ENCODE peak calls at places on chromosomes 3 and 15, in five cellular contexts. One of them, this sample, is unnamed. For H3K9me3, the result is how much of the 10 kb centered on the place peaks cover.

GRCh38 chr15:55526559-55527036 is 18.6 kb upstream of the DNAAF4 start:
- DNase-seq in stomach: no peak
- DNase-seq in OCI-LY7: peak
- DNase-seq in GM12878: no peak
- DNase-seq in breast epithelium: no peak
- DNase-seq in this sample: no peak

GRCh38 chr3:37990527-37990926 is at the start of gene VILL:
- DNase-seq in stomach: peak
- DNase-seq in OCI-LY7: no peak
- DNase-seq in GM12878: no peak
- DNase-seq in breast epithelium: no peak
- DNase-seq in this sample: no peak

GRCh38 chr3:131326307-131326706 is 55.3 kb upstream of the NUDT16 start:
- DNase-seq in stomach: no peak
- DNase-seq in OCI-LY7: no peak
- DNase-seq in GM12878: no peak
- DNase-seq in breast epithelium: no peak
- DNase-seq in this sample: no peak

GRCh38 chr3:172209333-172210321 is 170.2 kb downstream of the FNDC3B start:
- DNase-seq in stomach: peak
- DNase-seq in OCI-LY7: no peak
- DNase-seq in GM12878: no peak
- DNase-seq in breast epithelium: no peak
- DNase-seq in this sample: no peak

GRCh38 chr15:80152180-80152895 is 461 bp upstream of the FAH start:
- DNase-seq in stomach: peak
- DNase-seq in OCI-LY7: peak
- DNase-seq in GM12878: peak
- DNase-seq in breast epithelium: peak
- DNase-seq in this sample: peak

GRCh38 chr15:56042982-56043980 is 49.9 kb upstream of the NEDD4 start:
- DNase-seq in stomach: no peak
- DNase-seq in OCI-LY7: no peak
- DNase-seq in GM12878: peak
- DNase-seq in breast epithelium: no peak
- DNase-seq in this sample: peak

GRCh38 chr3:14439501-14440167 is 37.2 kb downstream of the SLC6A6 start:
- DNase-seq in stomach: peak
- DNase-seq in OCI-LY7: no peak
- DNase-seq in GM12878: no peak
- DNase-seq in breast epithelium: no peak
- DNase-seq in this sample: no peak

GRCh38 chr3:178768072-178768864 is 232.0 kb downstream of the KCNMB2 start:
- DNase-seq in stomach: no peak
- DNase-seq in OCI-LY7: no peak
- DNase-seq in GM12878: no peak
- DNase-seq in breast epithelium: no peak
- DNase-seq in this sample: no peak

GRCh38 chr15:45640610-45641009 is 5.8 kb downstream of the SQOR start:
- DNase-seq in stomach: no peak
- DNase-seq in OCI-LY7: no peak
- DNase-seq in GM12878: no peak
- DNase-seq in breast epithelium: no peak
- DNase-seq in this sample: no peak

GRCh38 chr15:92451225-92451825 is 57.6 kb downstream of the ST8SIA2 start:
- DNase-seq in stomach: no peak
- DNase-seq in OCI-LY7: no peak
- DNase-seq in GM12878: no peak
- DNase-seq in breast epithelium: no peak
- DNase-seq in this sample: no peak

GRCh38 chr15:77819271-77819806 is 186.6 kb upstream of the LINGO1 start:
- DNase-seq in stomach: no peak
- DNase-seq in OCI-LY7: no peak
- DNase-seq in GM12878: no peak
- DNase-seq in breast epithelium: no peak
- DNase-seq in this sample: no peak

GRCh38 chr3:194852836-194853508 is 167.3 kb downstream of the FAM43A start:
- DNase-seq in stomach: no peak
- DNase-seq in OCI-LY7: no peak
- DNase-seq in GM12878: no peak
- DNase-seq in breast epithelium: no peak
- DNase-seq in this sample: no peak

GRCh38 chr3:39668420-39668819 is 141.0 kb upstream of the MYRIP start:
- DNase-seq in stomach: no peak
- DNase-seq in OCI-LY7: peak
- DNase-seq in GM12878: no peak
- DNase-seq in breast epithelium: no peak
- DNase-seq in this sample: peak

GRCh38 chr15:35362195-35362829 is 183.7 kb downstream of the DPH6 start:
- DNase-seq in stomach: no peak
- DNase-seq in OCI-LY7: no peak
- DNase-seq in GM12878: no peak
- DNase-seq in breast epithelium: no peak
- DNase-seq in this sample: no peak

GRCh38 chr3:182710557-182711157 is 82.6 kb upstream of the ATP11B start:
- DNase-seq in stomach: no peak
- DNase-seq in OCI-LY7: peak
- DNase-seq in GM12878: no peak
- DNase-seq in breast epithelium: no peak
- DNase-seq in this sample: peak

GRCh38 chr15:64856429-64857145 is 14.9 kb downstream of the PLEKHO2 start:
- DNase-seq in stomach: no peak
- DNase-seq in OCI-LY7: no peak
- DNase-seq in GM12878: no peak
- DNase-seq in breast epithelium: no peak
- DNase-seq in this sample: no peak

GRCh38 chr3:25573386-25574171 is 91.1 kb downstream of the TOP2B start:
- DNase-seq in stomach: no peak
- DNase-seq in OCI-LY7: no peak
- DNase-seq in GM12878: no peak
- DNase-seq in breast epithelium: no peak
- DNase-seq in this sample: no peak

GRCh38 chr3:12590096-12590495 is 33.2 kb downstream of the MKRN2 start:
- DNase-seq in stomach: no peak
- DNase-seq in OCI-LY7: no peak
- DNase-seq in GM12878: no peak
- DNase-seq in breast epithelium: no peak
- DNase-seq in this sample: no peak

GRCh38 chr3:52507359-52507758 is 12.2 kb downstream of the STAB1 start:
- DNase-seq in stomach: no peak
- DNase-seq in OCI-LY7: no peak
- DNase-seq in GM12878: no peak
- DNase-seq in breast epithelium: no peak
- DNase-seq in this sample: no peak

GRCh38 chr15:101456079-101456791 is 33.3 kb downstream of the PCSK6 start:
- DNase-seq in stomach: no peak
- DNase-seq in OCI-LY7: no peak
- DNase-seq in GM12878: no peak
- DNase-seq in breast epithelium: peak
- DNase-seq in this sample: no peak

GRCh38 chr3:195072916-195073564 is 197.9 kb downstream of the XXYLT1 start:
- DNase-seq in stomach: peak
- DNase-seq in OCI-LY7: no peak
- DNase-seq in GM12878: no peak
- DNase-seq in breast epithelium: peak
- DNase-seq in this sample: no peak

GRCh38 chr3:133747373-133747772 is 1.2 kb downstream of the TF start:
- DNase-seq in stomach: no peak
- DNase-seq in OCI-LY7: no peak
- DNase-seq in GM12878: no peak
- DNase-seq in breast epithelium: no peak
- DNase-seq in this sample: no peak

GRCh38 chr3:133746722-133747086 is 511 bp downstream of the TF start:
- DNase-seq in stomach: no peak
- DNase-seq in OCI-LY7: no peak
- DNase-seq in GM12878: no peak
- DNase-seq in breast epithelium: no peak
- DNase-seq in this sample: no peak

GRCh38 chr3:133744241-133744640 is 2.0 kb upstream of the TF start:
- DNase-seq in stomach: no peak
- DNase-seq in OCI-LY7: no peak
- DNase-seq in GM12878: no peak
- DNase-seq in breast epithelium: no peak
- DNase-seq in this sample: no peak

GRCh38 chr3:133745108-133745507 is 1.1 kb upstream of the TF start:
- DNase-seq in stomach: no peak
- DNase-seq in OCI-LY7: no peak
- DNase-seq in GM12878: no peak
- DNase-seq in breast epithelium: no peak
- DNase-seq in this sample: no peak

DNA sequence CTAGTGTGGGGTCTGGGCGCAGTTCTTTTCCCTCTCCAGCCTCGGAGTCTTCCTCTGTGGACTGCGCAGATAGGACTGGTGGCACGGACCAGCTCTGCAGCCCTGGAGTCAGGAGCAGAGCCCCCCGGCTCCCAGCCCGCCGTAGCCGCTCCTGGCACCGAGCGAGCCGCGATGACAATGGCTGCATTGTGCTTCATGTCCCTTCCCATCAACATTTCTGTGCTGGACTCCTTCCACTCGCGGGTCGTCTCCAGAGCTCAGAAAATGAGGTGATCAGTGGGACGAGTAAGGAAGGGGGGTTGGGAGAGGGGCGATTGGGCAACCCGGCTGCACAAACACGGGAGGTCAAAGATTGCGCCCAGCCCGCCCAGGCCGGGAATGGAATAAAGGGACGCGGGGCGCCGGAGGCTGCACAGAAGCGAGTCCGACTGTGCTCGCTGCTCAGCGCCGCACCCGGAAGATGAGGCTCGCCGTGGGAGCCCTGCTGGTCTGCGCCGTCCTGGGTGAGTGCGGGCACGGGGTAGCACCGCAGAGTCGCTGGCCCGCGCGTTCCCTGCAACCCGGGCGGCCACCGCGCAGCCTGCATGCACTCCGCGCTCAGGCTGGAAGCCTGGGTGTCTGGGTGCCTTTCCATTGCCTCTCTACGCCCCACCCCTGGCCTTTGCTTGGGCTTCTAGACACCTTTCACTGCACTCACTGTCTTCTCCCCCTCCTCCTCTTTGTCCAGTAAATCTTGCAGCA is at the start of gene TF:
- DNase-seq in stomach: no peak
- DNase-seq in OCI-LY7: no peak
- DNase-seq in GM12878: no peak
- DNase-seq in breast epithelium: no peak
- DNase-seq in this sample: no peak
- H3K4me3 ChIP-seq in stomach: no peak
- H3K4me3 ChIP-seq in OCI-LY7: no peak
- H3K4me3 ChIP-seq in GM12878: no peak
- H3K4me3 ChIP-seq in breast epithelium: peak
- H3K4me3 ChIP-seq in this sample: no peak

GRCh38 chr3:138539352-138539751 is 54.7 kb downstream of the CEP70 start:
- DNase-seq in stomach: no peak
- DNase-seq in OCI-LY7: no peak
- DNase-seq in GM12878: no peak
- DNase-seq in breast epithelium: no peak
- DNase-seq in this sample: no peak
- H3K9me3 ChIP-seq in stomach: under half
- H3K9me3 ChIP-seq in OCI-LY7: under half
- H3K9me3 ChIP-seq in GM12878: under half
- H3K9me3 ChIP-seq in breast epithelium: under half
- H3K9me3 ChIP-seq in this sample: under half

GRCh38 chr3:119703900-119704531 is 1.2 kb downstream of the CFAP91 start:
- DNase-seq in stomach: no peak
- DNase-seq in OCI-LY7: no peak
- DNase-seq in GM12878: no peak
- DNase-seq in breast epithelium: no peak
- DNase-seq in this sample: no peak

GRCh38 chr3:119697394-119697793 is 5.4 kb upstream of the CFAP91 start:
- DNase-seq in stomach: no peak
- DNase-seq in OCI-LY7: no peak
- DNase-seq in GM12878: peak
- DNase-seq in breast epithelium: no peak
- DNase-seq in this sample: no peak

GRCh38 chr3:119702530-119703527 is at the start of gene CFAP91:
- DNase-seq in stomach: peak
- DNase-seq in OCI-LY7: no peak
- DNase-seq in GM12878: peak
- DNase-seq in breast epithelium: peak
- DNase-seq in this sample: peak

GRCh38 chr3:119700920-119701734 is 1.7 kb upstream of the CFAP91 start:
- DNase-seq in stomach: no peak
- DNase-seq in OCI-LY7: no peak
- DNase-seq in GM12878: no peak
- DNase-seq in breast epithelium: no peak
- DNase-seq in this sample: no peak

GRCh38 chr3:119700269-119700919 is 2.4 kb upstream of the CFAP91 start:
- DNase-seq in stomach: no peak
- DNase-seq in OCI-LY7: no peak
- DNase-seq in GM12878: peak
- DNase-seq in breast epithelium: no peak
- DNase-seq in this sample: peak
- H3K27ac ChIP-seq in stomach: no peak
- H3K27ac ChIP-seq in OCI-LY7: no peak
- H3K27ac ChIP-seq in GM12878: peak
- H3K27ac ChIP-seq in breast epithelium: no peak
- H3K27ac ChIP-seq in this sample: peak

GRCh38 chr3:30617653-30618052 is 11.3 kb downstream of the TGFBR2 start:
- DNase-seq in stomach: no peak
- DNase-seq in OCI-LY7: no peak
- DNase-seq in GM12878: no peak
- DNase-seq in breast epithelium: no peak
- DNase-seq in this sample: no peak

GRCh38 chr3:30617069-30617468 is 10.7 kb downstream of the TGFBR2 start:
- DNase-seq in stomach: no peak
- DNase-seq in OCI-LY7: no peak
- DNase-seq in GM12878: no peak
- DNase-seq in breast epithelium: no peak
- DNase-seq in this sample: no peak

GRCh38 chr3:30614943-30615342 is 8.5 kb downstream of the TGFBR2 start:
- DNase-seq in stomach: no peak
- DNase-seq in OCI-LY7: no peak
- DNase-seq in GM12878: no peak
- DNase-seq in breast epithelium: no peak
- DNase-seq in this sample: no peak

GRCh38 chr3:30615615-30616346 is 9.4 kb downstream of the TGFBR2 start:
- DNase-seq in stomach: no peak
- DNase-seq in OCI-LY7: no peak
- DNase-seq in GM12878: no peak
- DNase-seq in breast epithelium: no peak
- DNase-seq in this sample: no peak

DNA sequence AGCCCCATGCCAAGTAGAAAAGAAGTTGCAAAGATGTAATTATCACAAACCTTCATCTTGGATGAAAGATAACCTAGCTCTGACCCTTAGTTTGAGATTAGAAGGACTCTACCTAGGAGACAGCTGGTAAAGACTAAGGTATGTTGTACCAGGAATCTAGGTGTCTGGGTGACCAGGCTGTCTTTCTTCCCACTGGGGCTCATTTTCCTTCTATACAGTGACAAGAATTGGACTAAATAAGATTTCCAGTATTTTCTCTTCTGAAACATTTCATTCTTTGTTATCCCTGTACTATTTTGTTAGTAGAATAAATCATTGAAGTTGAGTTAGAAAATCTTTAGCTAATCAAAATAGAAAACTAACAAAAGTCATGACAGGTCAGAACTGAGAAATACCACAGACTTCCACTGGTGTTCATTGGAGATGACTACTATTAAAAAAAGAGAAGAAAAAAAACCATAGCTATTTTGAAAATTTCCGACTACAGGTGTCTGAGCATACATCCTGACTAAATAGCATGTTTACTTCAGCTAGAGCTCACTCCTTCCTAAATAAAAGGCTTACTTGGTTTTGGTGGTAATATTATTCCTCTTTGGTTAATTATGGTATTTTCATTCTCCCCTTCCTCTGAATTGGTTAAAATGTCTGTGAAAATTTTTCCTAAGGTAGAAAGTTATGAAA is 10.1 kb downstream of the TGFBR2 start:
- DNase-seq in stomach: no peak
- DNase-seq in OCI-LY7: no peak
- DNase-seq in GM12878: no peak
- DNase-seq in breast epithelium: no peak
- DNase-seq in this sample: no peak
- H3K4me3 ChIP-seq in stomach: no peak
- H3K4me3 ChIP-seq in OCI-LY7: peak
- H3K4me3 ChIP-seq in GM12878: no peak
- H3K4me3 ChIP-seq in breast epithelium: no peak
- H3K4me3 ChIP-seq in this sample: peak

This sample was measured in CD4-positive, CD25-positive, alpha-beta regulatory T cell.